ENCODE peak calls at places on chromosomes 2 and 18, in seven cellular contexts. One of them, this sample, is unnamed.

GRCh38 chr2:168058675-168059074 is 188.7 kb downstream of the STK39 start:
- DNase-seq in fibroblast of pulmonary artery: no peak
- DNase-seq in germinal center: no peak
- DNase-seq in stimulated activated CD4-positive, alpha-beta T cell treated with anti-CD3 and anti-CD28 coated beads, Interleukin-2, amount 100 ng/mL, for 24 hours: no peak
- DNase-seq in posterior cingulate gyrus: no peak
- DNase-seq in activated gamma-delta T cell treated with Interleukin-2 at 50 U/mL for 16 hours: no peak
- DNase-seq in activated T-cell treated with anti-CD3 and anti-CD28 coated beads for 24 hours: no peak
- DNase-seq in this sample: no peak

GRCh38 chr2:197804758-197805597 is 585 bp downstream of the PLCL1 start:
- DNase-seq in fibroblast of pulmonary artery: peak; percentile 50
- DNase-seq in germinal center: peak; percentile 14
- DNase-seq in stimulated activated CD4-positive, alpha-beta T cell treated with anti-CD3 and anti-CD28 coated beads, Interleukin-2, amount 100 ng/mL, for 24 hours: peak; percentile 56
- DNase-seq in posterior cingulate gyrus: peak; percentile 90
- DNase-seq in activated gamma-delta T cell treated with Interleukin-2 at 50 U/mL for 16 hours: peak; percentile 21
- DNase-seq in activated T-cell treated with anti-CD3 and anti-CD28 coated beads for 24 hours: no peak
- DNase-seq in this sample: no peak

GRCh38 chr2:176585791-176586190 is 316.5 kb downstream of the MTX2 start:
- DNase-seq in fibroblast of pulmonary artery: no peak
- DNase-seq in germinal center: no peak
- DNase-seq in stimulated activated CD4-positive, alpha-beta T cell treated with anti-CD3 and anti-CD28 coated beads, Interleukin-2, amount 100 ng/mL, for 24 hours: no peak
- DNase-seq in posterior cingulate gyrus: no peak
- DNase-seq in activated gamma-delta T cell treated with Interleukin-2 at 50 U/mL for 16 hours: no peak
- DNase-seq in activated T-cell treated with anti-CD3 and anti-CD28 coated beads for 24 hours: no peak
- DNase-seq in this sample: no peak

GRCh38 chr2:67486041-67486796 is 89.1 kb downstream of the ETAA1 start:
- DNase-seq in fibroblast of pulmonary artery: peak; percentile 56
- DNase-seq in germinal center: no peak
- DNase-seq in stimulated activated CD4-positive, alpha-beta T cell treated with anti-CD3 and anti-CD28 coated beads, Interleukin-2, amount 100 ng/mL, for 24 hours: no peak
- DNase-seq in posterior cingulate gyrus: no peak
- DNase-seq in activated gamma-delta T cell treated with Interleukin-2 at 50 U/mL for 16 hours: no peak
- DNase-seq in activated T-cell treated with anti-CD3 and anti-CD28 coated beads for 24 hours: no peak
- DNase-seq in this sample: no peak

GRCh38 chr2:18479901-18480369 is 80.5 kb downstream of the RDH14 start:
- DNase-seq in fibroblast of pulmonary artery: peak; percentile 21
- DNase-seq in germinal center: no peak
- DNase-seq in stimulated activated CD4-positive, alpha-beta T cell treated with anti-CD3 and anti-CD28 coated beads, Interleukin-2, amount 100 ng/mL, for 24 hours: no peak
- DNase-seq in posterior cingulate gyrus: no peak
- DNase-seq in activated gamma-delta T cell treated with Interleukin-2 at 50 U/mL for 16 hours: no peak
- DNase-seq in activated T-cell treated with anti-CD3 and anti-CD28 coated beads for 24 hours: no peak
- DNase-seq in this sample: no peak

GRCh38 chr2:25491003-25491696 is 149.4 kb upstream of the DNMT3A start:
- DNase-seq in fibroblast of pulmonary artery: peak; percentile 52
- DNase-seq in germinal center: no peak
- DNase-seq in stimulated activated CD4-positive, alpha-beta T cell treated with anti-CD3 and anti-CD28 coated beads, Interleukin-2, amount 100 ng/mL, for 24 hours: no peak
- DNase-seq in posterior cingulate gyrus: no peak
- DNase-seq in activated gamma-delta T cell treated with Interleukin-2 at 50 U/mL for 16 hours: no peak
- DNase-seq in activated T-cell treated with anti-CD3 and anti-CD28 coated beads for 24 hours: no peak
- DNase-seq in this sample: no peak

GRCh38 chr18:10659594-10659993 is 133.8 kb downstream of the NAPG start:
- DNase-seq in fibroblast of pulmonary artery: no peak
- DNase-seq in germinal center: no peak
- DNase-seq in stimulated activated CD4-positive, alpha-beta T cell treated with anti-CD3 and anti-CD28 coated beads, Interleukin-2, amount 100 ng/mL, for 24 hours: no peak
- DNase-seq in posterior cingulate gyrus: no peak
- DNase-seq in activated gamma-delta T cell treated with Interleukin-2 at 50 U/mL for 16 hours: no peak
- DNase-seq in activated T-cell treated with anti-CD3 and anti-CD28 coated beads for 24 hours: no peak
- DNase-seq in this sample: no peak

GRCh38 chr2:172253190-172254052 is 150.7 kb upstream of the DLX2 start:
- DNase-seq in fibroblast of pulmonary artery: peak; percentile 99
- DNase-seq in germinal center: no peak
- DNase-seq in stimulated activated CD4-positive, alpha-beta T cell treated with anti-CD3 and anti-CD28 coated beads, Interleukin-2, amount 100 ng/mL, for 24 hours: peak; percentile 60
- DNase-seq in posterior cingulate gyrus: no peak
- DNase-seq in activated gamma-delta T cell treated with Interleukin-2 at 50 U/mL for 16 hours: peak; percentile 86
- DNase-seq in activated T-cell treated with anti-CD3 and anti-CD28 coated beads for 24 hours: peak; percentile 57
- DNase-seq in this sample: no peak

GRCh38 chr2:60735496-60736250 is 20.4 kb upstream of the PAPOLG start:
- DNase-seq in fibroblast of pulmonary artery: no peak
- DNase-seq in germinal center: peak; percentile 6
- DNase-seq in stimulated activated CD4-positive, alpha-beta T cell treated with anti-CD3 and anti-CD28 coated beads, Interleukin-2, amount 100 ng/mL, for 24 hours: peak; percentile 25
- DNase-seq in posterior cingulate gyrus: no peak
- DNase-seq in activated gamma-delta T cell treated with Interleukin-2 at 50 U/mL for 16 hours: peak; percentile 51
- DNase-seq in activated T-cell treated with anti-CD3 and anti-CD28 coated beads for 24 hours: no peak
- DNase-seq in this sample: no peak

GRCh38 chr18:58321986-58322385 is 278.0 kb downstream of the NEDD4L start:
- DNase-seq in fibroblast of pulmonary artery: peak; percentile 77
- DNase-seq in germinal center: peak; percentile 48
- DNase-seq in stimulated activated CD4-positive, alpha-beta T cell treated with anti-CD3 and anti-CD28 coated beads, Interleukin-2, amount 100 ng/mL, for 24 hours: peak; percentile 35
- DNase-seq in posterior cingulate gyrus: peak; percentile 87
- DNase-seq in activated gamma-delta T cell treated with Interleukin-2 at 50 U/mL for 16 hours: peak; percentile 34
- DNase-seq in activated T-cell treated with anti-CD3 and anti-CD28 coated beads for 24 hours: peak; percentile 33
- DNase-seq in this sample: no peak

GRCh38 chr2:66509326-66509811 is 74.4 kb downstream of the MEIS1 start:
- DNase-seq in fibroblast of pulmonary artery: peak; percentile 55
- DNase-seq in germinal center: no peak
- DNase-seq in stimulated activated CD4-positive, alpha-beta T cell treated with anti-CD3 and anti-CD28 coated beads, Interleukin-2, amount 100 ng/mL, for 24 hours: no peak
- DNase-seq in posterior cingulate gyrus: no peak
- DNase-seq in activated gamma-delta T cell treated with Interleukin-2 at 50 U/mL for 16 hours: no peak
- DNase-seq in activated T-cell treated with anti-CD3 and anti-CD28 coated beads for 24 hours: no peak
- DNase-seq in this sample: no peak

GRCh38 chr2:75221872-75222271 is 22.6 kb upstream of the TACR1 start:
- DNase-seq in fibroblast of pulmonary artery: peak; percentile 68
- DNase-seq in germinal center: no peak
- DNase-seq in stimulated activated CD4-positive, alpha-beta T cell treated with anti-CD3 and anti-CD28 coated beads, Interleukin-2, amount 100 ng/mL, for 24 hours: no peak
- DNase-seq in posterior cingulate gyrus: no peak
- DNase-seq in activated gamma-delta T cell treated with Interleukin-2 at 50 U/mL for 16 hours: no peak
- DNase-seq in activated T-cell treated with anti-CD3 and anti-CD28 coated beads for 24 hours: no peak
- DNase-seq in this sample: no peak

GRCh38 chr2:97714084-97714949 is 941 bp downstream of the ZAP70 start:
- DNase-seq in fibroblast of pulmonary artery: no peak
- DNase-seq in germinal center: no peak
- DNase-seq in stimulated activated CD4-positive, alpha-beta T cell treated with anti-CD3 and anti-CD28 coated beads, Interleukin-2, amount 100 ng/mL, for 24 hours: peak; percentile 40
- DNase-seq in posterior cingulate gyrus: no peak
- DNase-seq in activated gamma-delta T cell treated with Interleukin-2 at 50 U/mL for 16 hours: no peak
- DNase-seq in activated T-cell treated with anti-CD3 and anti-CD28 coated beads for 24 hours: no peak
- DNase-seq in this sample: no peak

GRCh38 chr18:12656671-12657047 is 1.2 kb downstream of the SPIRE1 start:
- DNase-seq in fibroblast of pulmonary artery: peak; percentile 45
- DNase-seq in germinal center: no peak
- DNase-seq in stimulated activated CD4-positive, alpha-beta T cell treated with anti-CD3 and anti-CD28 coated beads, Interleukin-2, amount 100 ng/mL, for 24 hours: no peak
- DNase-seq in posterior cingulate gyrus: no peak
- DNase-seq in activated gamma-delta T cell treated with Interleukin-2 at 50 U/mL for 16 hours: no peak
- DNase-seq in activated T-cell treated with anti-CD3 and anti-CD28 coated beads for 24 hours: no peak
- DNase-seq in this sample: no peak

GRCh38 chr2:85959191-85959590 is 70.4 kb upstream of the ST3GAL5 start:
- DNase-seq in fibroblast of pulmonary artery: no peak
- DNase-seq in germinal center: no peak
- DNase-seq in stimulated activated CD4-positive, alpha-beta T cell treated with anti-CD3 and anti-CD28 coated beads, Interleukin-2, amount 100 ng/mL, for 24 hours: no peak
- DNase-seq in posterior cingulate gyrus: no peak
- DNase-seq in activated gamma-delta T cell treated with Interleukin-2 at 50 U/mL for 16 hours: no peak
- DNase-seq in activated T-cell treated with anti-CD3 and anti-CD28 coated beads for 24 hours: no peak
- DNase-seq in this sample: no peak

GRCh38 chr2:193240752-193241151 is 1046.0 kb upstream of the TMEFF2 start:
- DNase-seq in fibroblast of pulmonary artery: peak; percentile 2
- DNase-seq in germinal center: no peak
- DNase-seq in stimulated activated CD4-positive, alpha-beta T cell treated with anti-CD3 and anti-CD28 coated beads, Interleukin-2, amount 100 ng/mL, for 24 hours: no peak
- DNase-seq in posterior cingulate gyrus: no peak
- DNase-seq in activated gamma-delta T cell treated with Interleukin-2 at 50 U/mL for 16 hours: no peak
- DNase-seq in activated T-cell treated with anti-CD3 and anti-CD28 coated beads for 24 hours: no peak
- DNase-seq in this sample: no peak

GRCh38 chr2:76391663-76392062 is 680.9 kb upstream of the GCFC2 start:
- DNase-seq in fibroblast of pulmonary artery: no peak
- DNase-seq in germinal center: no peak
- DNase-seq in stimulated activated CD4-positive, alpha-beta T cell treated with anti-CD3 and anti-CD28 coated beads, Interleukin-2, amount 100 ng/mL, for 24 hours: no peak
- DNase-seq in posterior cingulate gyrus: no peak
- DNase-seq in activated gamma-delta T cell treated with Interleukin-2 at 50 U/mL for 16 hours: no peak
- DNase-seq in activated T-cell treated with anti-CD3 and anti-CD28 coated beads for 24 hours: no peak
- DNase-seq in this sample: no peak

GRCh38 chr2:42510191-42510929 is 16.6 kb upstream of the KCNG3 start:
- DNase-seq in fibroblast of pulmonary artery: peak; percentile 49
- DNase-seq in germinal center: no peak
- DNase-seq in stimulated activated CD4-positive, alpha-beta T cell treated with anti-CD3 and anti-CD28 coated beads, Interleukin-2, amount 100 ng/mL, for 24 hours: no peak
- DNase-seq in posterior cingulate gyrus: no peak
- DNase-seq in activated gamma-delta T cell treated with Interleukin-2 at 50 U/mL for 16 hours: no peak
- DNase-seq in activated T-cell treated with anti-CD3 and anti-CD28 coated beads for 24 hours: no peak
- DNase-seq in this sample: no peak

GRCh38 chr2:204108874-204109295 is 172.3 kb downstream of the ICOS start:
- DNase-seq in fibroblast of pulmonary artery: no peak
- DNase-seq in germinal center: no peak
- DNase-seq in stimulated activated CD4-positive, alpha-beta T cell treated with anti-CD3 and anti-CD28 coated beads, Interleukin-2, amount 100 ng/mL, for 24 hours: peak; percentile 21
- DNase-seq in posterior cingulate gyrus: no peak
- DNase-seq in activated gamma-delta T cell treated with Interleukin-2 at 50 U/mL for 16 hours: no peak
- DNase-seq in activated T-cell treated with anti-CD3 and anti-CD28 coated beads for 24 hours: peak; percentile 20
- DNase-seq in this sample: no peak

GRCh38 chr2:241465543-241465942 is 42.8 kb downstream of the STK25 start:
- DNase-seq in fibroblast of pulmonary artery: no peak
- DNase-seq in germinal center: no peak
- DNase-seq in stimulated activated CD4-positive, alpha-beta T cell treated with anti-CD3 and anti-CD28 coated beads, Interleukin-2, amount 100 ng/mL, for 24 hours: no peak
- DNase-seq in posterior cingulate gyrus: no peak
- DNase-seq in activated gamma-delta T cell treated with Interleukin-2 at 50 U/mL for 16 hours: no peak
- DNase-seq in activated T-cell treated with anti-CD3 and anti-CD28 coated beads for 24 hours: no peak
- DNase-seq in this sample: no peak

This sample was measured in cortex of kidney.